ENCODE peak calls at places on chromosomes 4 and X, in four cellular contexts. R, P, E and H are unnamed samples. For H3K4me1, the result is how much of the 10 kb centered on the place peaks cover.

GRCh38 chr4:76585270-76585669 is 150.2 kb downstream of the SHROOM3 start:
- DNase-seq in R (no peak), P (no peak), E (no peak), H (no peak)

GRCh38 chr4:79598801-79599200 is 190.8 kb upstream of the GK2 start:
- DNase-seq in R (no peak), P (peak), E (no peak), H (no peak)

GRCh38 chr4:163554870-163555465 is 60.5 kb downstream of the TMA16 start:
- DNase-seq in R (no peak), P (no peak), E (no peak), H (no peak)

GRCh38 chrX:38649674-38650647 is 88.6 kb downstream of the TSPAN7 start:
- DNase-seq in R (no peak), P (peak), E (no peak), H (no peak)

GRCh38 chr4:165364452-165365080 is 14.2 kb upstream of the CPE start:
- DNase-seq in R (no peak), P (no peak), E (no peak), H (no peak)

GRCh38 chr4:142404191-142404611 is 441.9 kb downstream of the INPP4B start:
- DNase-seq in R (no peak), P (peak), E (no peak), H (no peak)

GRCh38 chrX:129932792-129933321 is 26.9 kb downstream of the UTP14A start:
- DNase-seq in R (peak), P (peak), E (peak), H (peak)

GRCh38 chrX:68916891-68917290 is 88.1 kb downstream of the EFNB1 start:
- DNase-seq in R (no peak), P (no peak), E (no peak), H (no peak)

GRCh38 chr4:141134051-141134450 is 782 bp upstream of the RNF150 start:
- DNase-seq in R (no peak), P (no peak), E (no peak), H (no peak)

GRCh38 chr4:1668488-1668840 is 15.6 kb downstream of the FAM53A start:
- DNase-seq in R (no peak), P (no peak), E (peak), H (no peak)

GRCh38 chr4:78020677-78021076 is 36.4 kb upstream of the FRAS1 start:
- DNase-seq in R (no peak), P (no peak), E (no peak), H (no peak)

GRCh38 chrX:28609917-28610613 is 22.8 kb downstream of the IL1RAPL1 start:
- DNase-seq in R (peak), P (no peak), E (no peak), H (no peak)

GRCh38 chr4:89681219-89681618 is 155.7 kb downstream of the SNCA start:
- DNase-seq in R (no peak), P (no peak), E (peak), H (no peak)

GRCh38 chr4:107248571-107248970 is 212.5 kb upstream of the DKK2 start:
- DNase-seq in R (no peak), P (no peak), E (no peak), H (no peak)

GRCh38 chr4:165394275-165394674 is 15.5 kb downstream of the CPE start:
- DNase-seq in R (no peak), P (no peak), E (no peak), H (no peak)

GRCh38 chr4:157389751-157390150 is 169.2 kb downstream of the GRIA2 start:
- DNase-seq in R (no peak), P (no peak), E (no peak), H (no peak)

GRCh38 chr4:70759126-70759525 is 37.4 kb downstream of the RUFY3 start:
- DNase-seq in R (no peak), P (no peak), E (no peak), H (no peak)

GRCh38 chr4:167233523-167234387 is 539 bp downstream of the SPOCK3 start:
- DNase-seq in R (peak), P (no peak), E (peak), H (peak)

GRCh38 chr4:102008711-102009110 is 218.2 kb downstream of the BANK1 start:
- DNase-seq in R (no peak), P (no peak), E (no peak), H (no peak)

GRCh38 chr4:70405765-70406164 is 8.0 kb downstream of the OPRPN start:
- DNase-seq in R (no peak), P (no peak), E (no peak), H (no peak)

GRCh38 chr4:14155803-14156202 is 528.3 kb upstream of the BOD1L1 start:
- DNase-seq in R (no peak), P (no peak), E (no peak), H (no peak)

GRCh38 chrX:9562851-9563250 is 98.0 kb downstream of the TBL1X start:
- DNase-seq in R (no peak), P (peak), E (no peak), H (no peak)

GRCh38 chr4:1099270-1099669 is 14.1 kb downstream of the RNF212 start:
- DNase-seq in R (no peak), P (no peak), E (peak), H (peak)

GRCh38 chrX:123807825-123808416 is 51.9 kb upstream of the XIAP start:
- DNase-seq in R (no peak), P (no peak), E (no peak), H (no peak)

GRCh38 chr4:128862608-128863313 is 53.3 kb downstream of the JADE1 start:
- DNase-seq in R (no peak), P (no peak), E (no peak), H (no peak)

GRCh38 chr4:39714171-39714570 is 16.2 kb downstream of the UBE2K start:
- DNase-seq in R (no peak), P (no peak), E (no peak), H (no peak)

GRCh38 chr4:36904823-36905222 is 339.7 kb upstream of the NWD2 start:
- DNase-seq in R (no peak), P (no peak), E (no peak), H (no peak)

GRCh38 chr4:77209936-77210335 is 52.9 kb downstream of the CCNG2 start:
- DNase-seq in R (no peak), P (no peak), E (no peak), H (no peak)

GRCh38 chr4:71006203-71006907 is 12.9 kb downstream of the DCK start:
- DNase-seq in R (no peak), P (no peak), E (no peak), H (no peak)

GRCh38 chr4:68872442-68873217 is 56.8 kb downstream of the UGT2B10 start:
- DNase-seq in R (no peak), P (no peak), E (no peak), H (no peak)

GRCh38 chr4:111228874-111229273 is 606.0 kb upstream of the PITX2 start:
- DNase-seq in R (no peak), P (no peak), E (no peak), H (no peak)

GRCh38 chr4:108492816-108493595 is 127.4 kb upstream of the RPL34 start:
- DNase-seq in R (no peak), P (no peak), E (peak), H (no peak)

GRCh38 chr4:140094701-140095420 is 59.1 kb downstream of the MAML3 start:
- DNase-seq in R (peak), P (peak), E (peak), H (peak)

GRCh38 chrX:147958316-147958715 is 22.8 kb upstream of the FMR1NB start:
- DNase-seq in R (no peak), P (no peak), E (no peak), H (no peak)

GRCh38 chrX:111244238-111244750 is 26.0 kb downstream of the CAPN6 start:
- DNase-seq in R (no peak), P (no peak), E (no peak), H (no peak)

GRCh38 chr4:108030332-108030731 is 40.6 kb downstream of the HADH start:
- DNase-seq in R (no peak), P (no peak), E (peak), H (no peak)

GRCh38 chr4:73086095-73086869 is 16.8 kb upstream of the COX18 start:
- DNase-seq in R (no peak), P (no peak), E (no peak), H (no peak)

DNA sequence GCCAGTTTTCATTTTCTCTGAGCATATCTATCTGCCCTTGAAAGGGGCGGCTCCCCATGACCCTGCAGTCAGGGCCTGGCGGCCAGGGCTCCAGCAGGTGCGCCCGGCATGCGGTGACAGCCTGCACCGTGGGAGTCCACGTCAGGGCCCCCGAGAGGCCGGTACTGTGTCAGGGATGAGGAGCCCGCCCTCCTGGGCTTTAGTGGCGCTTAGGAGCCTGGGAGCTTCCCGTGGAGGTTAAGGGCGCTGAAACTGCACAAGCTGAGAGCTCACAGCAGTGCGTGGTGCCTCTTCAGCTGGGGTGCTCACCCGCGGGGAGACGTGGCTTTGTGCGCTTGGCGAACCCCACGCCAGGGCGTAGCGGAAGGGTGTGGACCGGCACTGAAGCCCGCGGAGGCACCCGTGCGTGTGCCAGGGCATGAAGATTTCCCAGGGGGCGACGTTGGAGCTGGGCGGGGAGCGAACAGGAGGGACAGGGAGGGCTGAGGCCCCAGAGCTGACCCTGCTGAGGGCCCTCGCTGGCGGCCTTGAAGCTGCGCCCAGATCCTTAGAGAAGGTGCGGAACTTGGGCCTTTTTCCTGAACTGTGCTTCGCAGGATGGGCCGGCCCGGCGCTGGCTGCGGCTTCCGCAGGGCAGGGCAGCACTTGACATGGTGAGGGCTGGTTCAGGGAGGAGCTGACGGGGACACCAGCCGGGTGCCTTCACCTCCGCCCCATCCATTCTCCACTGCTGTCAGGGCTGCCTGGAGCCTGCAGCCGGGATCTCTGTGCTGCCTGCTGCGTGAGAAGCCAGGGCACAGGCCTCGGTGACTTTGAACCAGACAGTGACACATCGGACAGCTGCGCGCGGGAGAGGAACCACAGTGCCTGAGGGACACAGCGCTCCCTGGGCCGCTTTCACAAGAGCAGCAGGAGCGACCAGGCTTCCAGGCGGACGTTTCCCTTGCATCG is 32.9 kb downstream of the HTT-AS start:
- DNase-seq in R (peak), P (peak), E (peak), H (peak)
- H3K4me1 ChIP-seq in R (under half), P (under half), E (under half), H (under half)

GRCh38 chr4:53066155-53066554 is 204.0 kb downstream of the RASL11B start:
- DNase-seq in R (no peak), P (no peak), E (no peak), H (no peak)
- H3K27ac ChIP-seq in R (no peak), P (no peak), E (no peak), H (no peak)

GRCh38 chrX:106791495-106791894 is 11.0 kb upstream of the TBC1D8B start:
- DNase-seq in R (no peak), P (no peak), E (no peak), H (no peak)
- TF ChIP-seq CTCF in R (peak), P (no peak), E (peak), H (peak)

DNA sequence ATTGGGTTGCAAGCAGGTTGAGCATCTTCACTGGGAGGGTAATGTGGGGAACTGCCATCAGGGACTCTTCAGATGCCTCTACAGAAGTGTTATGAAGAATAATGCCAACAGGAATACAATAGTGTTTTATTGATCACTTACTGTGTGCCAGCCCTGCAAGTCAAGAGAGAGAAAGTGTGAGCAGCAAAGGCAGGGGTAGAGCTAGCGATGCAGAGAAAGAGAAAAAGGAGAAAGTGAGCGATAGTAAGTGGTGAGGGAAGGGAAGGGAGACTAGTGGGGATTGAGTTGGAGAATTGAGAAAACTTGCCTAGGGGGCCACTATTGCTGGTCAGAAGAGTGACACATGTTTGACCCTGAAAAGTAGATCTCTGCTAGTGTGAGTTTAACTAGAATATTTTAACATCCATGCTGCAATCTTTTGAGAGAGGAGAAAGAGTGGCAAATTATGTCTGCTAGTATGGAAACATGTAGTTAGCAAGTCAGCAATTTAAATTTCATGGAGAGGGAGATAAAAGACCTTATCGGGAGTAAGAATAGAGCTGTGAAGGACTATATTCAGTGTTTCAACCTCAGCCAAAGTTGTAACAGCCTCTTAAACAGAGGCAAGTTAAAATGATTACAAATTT is 12.2 kb downstream of the AFF1 start:
- DNase-seq in R (no peak), P (no peak), E (no peak), H (no peak)
- H3K4me1 ChIP-seq in R (under half), P (under half), E (under half), H (under half)

GRCh38 chrX:108250654-108251579 is 159.3 kb downstream of the ATG4A start:
- DNase-seq in R (no peak), P (no peak), E (no peak), H (no peak)
- H3K27ac ChIP-seq in R (no peak), P (no peak), E (no peak), H (no peak)

GRCh38 chrX:46653482-46653881 is 79.9 kb downstream of the CHST7 start:
- DNase-seq in R (peak), P (no peak), E (peak), H (no peak)
- TF ChIP-seq CTCF in R (no peak), P (no peak), E (peak), H (peak)